ENCODE peak calls at places on chromosomes 2 and 18, in eight cellular contexts. One of them, this sample, is unnamed.
A peak's percentile ranks its signal among the peaks of the same experiment; 100 is the strongest.

GRCh38 chr2:233764761-233765160 is 4.7 kb downstream of the UGT1A1 start:
- DNase-seq in IMR-90: peak; percentile 11
- DNase-seq in MCF 10A: no peak
- DNase-seq in RWPE1: no peak
- DNase-seq in astrocyte of the spinal cord: no peak
- DNase-seq in lower leg skin: no peak
- DNase-seq in CD4-positive, alpha-beta T cell: no peak
- DNase-seq in upper lobe of right lung: no peak
- DNase-seq in this sample: no peak

GRCh38 chr2:88451647-88452150 is 794 bp downstream of the FOXI3 start:
- DNase-seq in RWPE1: no peak
- DNase-seq in IMR-90: no peak
- DNase-seq in CD4-positive, alpha-beta T cell: no peak
- DNase-seq in upper lobe of right lung: peak; percentile 65
- DNase-seq in MCF 10A: no peak
- DNase-seq in lower leg skin: no peak
- DNase-seq in astrocyte of the spinal cord: no peak
- DNase-seq in this sample: no peak

GRCh38 chr2:171553858-171554257 is 31.6 kb downstream of the CYBRD1 start:
- DNase-seq in RWPE1: no peak
- DNase-seq in MCF 10A: no peak
- DNase-seq in IMR-90: no peak
- DNase-seq in CD4-positive, alpha-beta T cell: no peak
- DNase-seq in upper lobe of right lung: no peak
- DNase-seq in astrocyte of the spinal cord: peak; percentile 15
- DNase-seq in lower leg skin: no peak
- DNase-seq in this sample: no peak

GRCh38 chr18:48580782-48581181 is 42.0 kb downstream of the CTIF start:
- DNase-seq in lower leg skin: peak; percentile 88
- DNase-seq in IMR-90: no peak
- DNase-seq in CD4-positive, alpha-beta T cell: no peak
- DNase-seq in astrocyte of the spinal cord: no peak
- DNase-seq in upper lobe of right lung: no peak
- DNase-seq in MCF 10A: peak; percentile 54
- DNase-seq in RWPE1: no peak
- DNase-seq in this sample: no peak

GRCh38 chr2:100563407-100564247 is 834 bp downstream of the PDCL3 start:
- DNase-seq in lower leg skin: no peak
- DNase-seq in IMR-90: no peak
- DNase-seq in CD4-positive, alpha-beta T cell: no peak
- DNase-seq in MCF 10A: peak; percentile 5
- DNase-seq in RWPE1: no peak
- DNase-seq in upper lobe of right lung: no peak
- DNase-seq in astrocyte of the spinal cord: no peak
- DNase-seq in this sample: no peak

GRCh38 chr2:101617188-101617587 is 80.3 kb upstream of the MAP4K4 start:
- DNase-seq in lower leg skin: no peak
- DNase-seq in CD4-positive, alpha-beta T cell: no peak
- DNase-seq in IMR-90: peak; percentile 89
- DNase-seq in MCF 10A: peak; percentile 53
- DNase-seq in RWPE1: no peak
- DNase-seq in upper lobe of right lung: no peak
- DNase-seq in astrocyte of the spinal cord: peak; percentile 85
- DNase-seq in this sample: no peak

GRCh38 chr2:15772196-15772595 is 168.2 kb upstream of the MYCN start:
- DNase-seq in lower leg skin: no peak
- DNase-seq in MCF 10A: no peak
- DNase-seq in CD4-positive, alpha-beta T cell: no peak
- DNase-seq in upper lobe of right lung: no peak
- DNase-seq in astrocyte of the spinal cord: no peak
- DNase-seq in IMR-90: no peak
- DNase-seq in RWPE1: no peak
- DNase-seq in this sample: no peak

GRCh38 chr18:50447952-50448351 is 73.1 kb downstream of the SKA1 start:
- DNase-seq in CD4-positive, alpha-beta T cell: no peak
- DNase-seq in MCF 10A: no peak
- DNase-seq in RWPE1: no peak
- DNase-seq in lower leg skin: no peak
- DNase-seq in upper lobe of right lung: no peak
- DNase-seq in IMR-90: no peak
- DNase-seq in astrocyte of the spinal cord: no peak
- DNase-seq in this sample: no peak

GRCh38 chr2:120299024-120299423 is 46.4 kb downstream of the RALB start:
- DNase-seq in IMR-90: no peak
- DNase-seq in lower leg skin: no peak
- DNase-seq in astrocyte of the spinal cord: no peak
- DNase-seq in MCF 10A: no peak
- DNase-seq in RWPE1: no peak
- DNase-seq in upper lobe of right lung: no peak
- DNase-seq in CD4-positive, alpha-beta T cell: no peak
- DNase-seq in this sample: no peak

GRCh38 chr2:63819765-63820717 is 21.7 kb upstream of the UGP2 start:
- DNase-seq in upper lobe of right lung: no peak
- DNase-seq in CD4-positive, alpha-beta T cell: no peak
- DNase-seq in astrocyte of the spinal cord: no peak
- DNase-seq in RWPE1: no peak
- DNase-seq in IMR-90: peak; percentile 61
- DNase-seq in MCF 10A: no peak
- DNase-seq in lower leg skin: no peak
- DNase-seq in this sample: no peak

GRCh38 chr2:29657674-29658073 is 263.7 kb downstream of the ALK start:
- DNase-seq in IMR-90: no peak
- DNase-seq in upper lobe of right lung: no peak
- DNase-seq in lower leg skin: no peak
- DNase-seq in CD4-positive, alpha-beta T cell: no peak
- DNase-seq in MCF 10A: no peak
- DNase-seq in RWPE1: no peak
- DNase-seq in astrocyte of the spinal cord: no peak
- DNase-seq in this sample: no peak

GRCh38 chr2:226048625-226049024 is 649.1 kb downstream of the NYAP2 start:
- DNase-seq in RWPE1: peak; percentile 49
- DNase-seq in lower leg skin: no peak
- DNase-seq in MCF 10A: peak; percentile 49
- DNase-seq in upper lobe of right lung: no peak
- DNase-seq in astrocyte of the spinal cord: peak; percentile 96
- DNase-seq in CD4-positive, alpha-beta T cell: no peak
- DNase-seq in IMR-90: peak; percentile 91
- DNase-seq in this sample: no peak

GRCh38 chr2:202932425-202933138 is 20.5 kb downstream of the CARF start:
- DNase-seq in IMR-90: peak; percentile 75
- DNase-seq in CD4-positive, alpha-beta T cell: no peak
- DNase-seq in lower leg skin: no peak
- DNase-seq in upper lobe of right lung: no peak
- DNase-seq in astrocyte of the spinal cord: peak; percentile 29
- DNase-seq in MCF 10A: peak; percentile 90
- DNase-seq in RWPE1: peak; percentile 60
- DNase-seq in this sample: no peak

GRCh38 chr2:85433511-85434089 is 15.1 kb downstream of the SH2D6 start:
- DNase-seq in MCF 10A: peak; percentile 96
- DNase-seq in CD4-positive, alpha-beta T cell: no peak
- DNase-seq in astrocyte of the spinal cord: peak; percentile 97
- DNase-seq in RWPE1: peak; percentile 82
- DNase-seq in upper lobe of right lung: peak; percentile 75
- DNase-seq in lower leg skin: peak; percentile 96
- DNase-seq in IMR-90: peak; percentile 96
- DNase-seq in this sample: no peak

GRCh38 chr2:149743842-149744468 is 156.4 kb upstream of the MMADHC start:
- DNase-seq in astrocyte of the spinal cord: peak; percentile 89
- DNase-seq in RWPE1: peak; percentile 66
- DNase-seq in upper lobe of right lung: no peak
- DNase-seq in IMR-90: peak; percentile 97
- DNase-seq in CD4-positive, alpha-beta T cell: no peak
- DNase-seq in MCF 10A: peak; percentile 75
- DNase-seq in lower leg skin: no peak
- DNase-seq in this sample: no peak

GRCh38 chr2:170475878-170476277 is 239.3 kb upstream of the SP5 start:
- DNase-seq in astrocyte of the spinal cord: no peak
- DNase-seq in IMR-90: no peak
- DNase-seq in MCF 10A: no peak
- DNase-seq in CD4-positive, alpha-beta T cell: no peak
- DNase-seq in RWPE1: no peak
- DNase-seq in lower leg skin: no peak
- DNase-seq in upper lobe of right lung: no peak
- DNase-seq in this sample: no peak

GRCh38 chr18:38241736-38242135 is 676.1 kb upstream of the CELF4 start:
- DNase-seq in MCF 10A: peak; percentile 29
- DNase-seq in RWPE1: no peak
- DNase-seq in astrocyte of the spinal cord: peak; percentile 75
- DNase-seq in IMR-90: no peak
- DNase-seq in CD4-positive, alpha-beta T cell: no peak
- DNase-seq in lower leg skin: no peak
- DNase-seq in upper lobe of right lung: no peak
- DNase-seq in this sample: no peak

GRCh38 chr2:70921839-70922590 is 13.7 kb upstream of the ATP6V1B1 start:
- DNase-seq in CD4-positive, alpha-beta T cell: no peak
- DNase-seq in MCF 10A: no peak
- DNase-seq in astrocyte of the spinal cord: no peak
- DNase-seq in IMR-90: peak; percentile 33
- DNase-seq in RWPE1: no peak
- DNase-seq in upper lobe of right lung: no peak
- DNase-seq in lower leg skin: peak; percentile 70
- DNase-seq in this sample: no peak

GRCh38 chr2:156452971-156453370 is 16.8 kb downstream of the GPD2 start:
- DNase-seq in IMR-90: no peak
- DNase-seq in CD4-positive, alpha-beta T cell: no peak
- DNase-seq in lower leg skin: no peak
- DNase-seq in astrocyte of the spinal cord: peak; percentile 59
- DNase-seq in upper lobe of right lung: no peak
- DNase-seq in RWPE1: no peak
- DNase-seq in MCF 10A: no peak
- DNase-seq in this sample: no peak

GRCh38 chr2:636649-637405 is 40.4 kb downstream of the TMEM18 start:
- DNase-seq in IMR-90: peak; percentile 31
- DNase-seq in CD4-positive, alpha-beta T cell: peak; percentile 44
- DNase-seq in astrocyte of the spinal cord: peak; percentile 50
- DNase-seq in RWPE1: peak; percentile 67
- DNase-seq in lower leg skin: peak; percentile 96
- DNase-seq in MCF 10A: peak; percentile 72
- DNase-seq in upper lobe of right lung: peak; percentile 85
- DNase-seq in this sample: peak; percentile 22

GRCh38 chr2:153834662-153835061 is 37.1 kb upstream of the GALNT13 start:
- DNase-seq in IMR-90: no peak
- DNase-seq in RWPE1: no peak
- DNase-seq in MCF 10A: no peak
- DNase-seq in astrocyte of the spinal cord: no peak
- DNase-seq in lower leg skin: no peak
- DNase-seq in upper lobe of right lung: no peak
- DNase-seq in CD4-positive, alpha-beta T cell: no peak
- DNase-seq in this sample: no peak

DNA sequence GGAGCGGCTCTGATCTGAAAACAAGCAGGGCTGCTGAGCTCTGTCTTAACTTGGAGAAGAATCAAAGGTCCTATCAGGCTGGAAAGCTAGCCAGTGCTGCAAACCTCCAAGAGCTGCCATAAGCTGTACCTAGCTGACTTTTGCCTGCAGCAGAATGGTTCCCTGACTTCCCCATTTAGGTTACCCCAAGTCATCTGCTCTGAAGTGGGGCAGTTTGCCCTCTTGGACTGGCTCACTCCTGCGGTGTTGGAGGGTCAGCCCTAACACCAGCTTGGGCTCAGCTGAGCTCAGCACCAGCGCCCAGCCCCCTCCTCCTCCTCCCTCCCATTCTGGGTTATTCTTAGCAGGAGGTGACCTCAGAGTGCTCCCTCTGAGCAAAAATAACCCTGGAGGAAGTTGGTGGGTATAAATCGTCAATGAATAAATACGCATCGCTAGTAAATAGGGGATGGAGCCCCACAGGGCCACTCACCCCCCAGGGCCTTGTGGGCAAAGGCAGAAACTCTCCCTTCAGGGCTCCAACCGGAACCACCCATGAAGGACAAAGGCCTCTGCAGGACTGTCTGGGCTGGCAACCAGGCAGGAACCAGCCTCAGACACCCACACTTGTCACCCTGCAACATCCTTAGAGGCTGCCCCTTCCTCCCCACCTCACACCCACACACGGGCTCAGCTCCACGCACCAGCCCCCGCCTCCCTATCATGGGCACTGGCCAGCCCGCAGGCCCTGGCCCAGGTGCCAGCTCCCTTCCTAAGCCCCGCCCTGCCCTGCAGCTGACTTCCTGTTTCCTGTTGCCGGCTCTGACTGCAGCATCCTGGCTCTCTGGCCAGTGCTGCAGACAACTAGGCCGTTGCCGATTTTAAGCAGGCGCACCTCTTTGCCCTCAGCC is 46.9 kb downstream of the DNMT3A start:
- DNase-seq in upper lobe of right lung: peak; percentile 89
- DNase-seq in astrocyte of the spinal cord: peak; percentile 35
- DNase-seq in MCF 10A: peak; percentile 26
- DNase-seq in RWPE1: peak; percentile 39
- DNase-seq in lower leg skin: peak; percentile 94
- DNase-seq in IMR-90: peak; percentile 24
- DNase-seq in CD4-positive, alpha-beta T cell: peak; percentile 81
- DNase-seq in this sample: no peak
- TF ChIP-seq CTCF in upper lobe of right lung: no peak
- TF ChIP-seq CTCF in astrocyte of the spinal cord: no peak
- TF ChIP-seq CTCF in MCF 10A: no peak
- TF ChIP-seq CTCF in RWPE1: no peak
- TF ChIP-seq CTCF in lower leg skin: no peak
- TF ChIP-seq CTCF in IMR-90: no peak
- TF ChIP-seq CTCF in CD4-positive, alpha-beta T cell: no peak
- TF ChIP-seq CTCF in this sample: no peak

GRCh38 chr2:39696838-39697237 is 31.1 kb downstream of the TMEM178A start:
- DNase-seq in MCF 10A: peak; percentile 25
- DNase-seq in IMR-90: peak; percentile 87
- DNase-seq in lower leg skin: no peak
- DNase-seq in RWPE1: peak; percentile 14
- DNase-seq in CD4-positive, alpha-beta T cell: no peak
- DNase-seq in astrocyte of the spinal cord: peak; percentile 85
- DNase-seq in upper lobe of right lung: no peak
- DNase-seq in this sample: no peak
- TF ChIP-seq CTCF in MCF 10A: peak; percentile 45
- TF ChIP-seq CTCF in IMR-90: peak; percentile 60
- TF ChIP-seq CTCF in lower leg skin: no peak
- TF ChIP-seq CTCF in RWPE1: peak; percentile 12
- TF ChIP-seq CTCF in CD4-positive, alpha-beta T cell: no peak
- TF ChIP-seq CTCF in astrocyte of the spinal cord: peak; percentile 32
- TF ChIP-seq CTCF in upper lobe of right lung: peak; percentile 31
- TF ChIP-seq CTCF in this sample: peak; percentile 8

GRCh38 chr2:135741395-135742306 is at the start of gene UBXN4:
- DNase-seq in astrocyte of the spinal cord: peak; percentile 100
- DNase-seq in MCF 10A: peak; percentile 99
- DNase-seq in lower leg skin: peak; percentile 99
- DNase-seq in upper lobe of right lung: peak; percentile 99
- DNase-seq in RWPE1: peak; percentile 94
- DNase-seq in IMR-90: peak; percentile 99
- DNase-seq in CD4-positive, alpha-beta T cell: peak; percentile 93
- DNase-seq in this sample: peak; percentile 94
- TF ChIP-seq CTCF in astrocyte of the spinal cord: peak; percentile 45
- TF ChIP-seq CTCF in MCF 10A: peak; percentile 30
- TF ChIP-seq CTCF in lower leg skin: no peak
- TF ChIP-seq CTCF in upper lobe of right lung: peak; percentile 52
- TF ChIP-seq CTCF in RWPE1: peak; percentile 49
- TF ChIP-seq CTCF in IMR-90: peak; percentile 54
- TF ChIP-seq CTCF in CD4-positive, alpha-beta T cell: peak; percentile 17
- TF ChIP-seq CTCF in this sample: peak; percentile 62

DNA sequence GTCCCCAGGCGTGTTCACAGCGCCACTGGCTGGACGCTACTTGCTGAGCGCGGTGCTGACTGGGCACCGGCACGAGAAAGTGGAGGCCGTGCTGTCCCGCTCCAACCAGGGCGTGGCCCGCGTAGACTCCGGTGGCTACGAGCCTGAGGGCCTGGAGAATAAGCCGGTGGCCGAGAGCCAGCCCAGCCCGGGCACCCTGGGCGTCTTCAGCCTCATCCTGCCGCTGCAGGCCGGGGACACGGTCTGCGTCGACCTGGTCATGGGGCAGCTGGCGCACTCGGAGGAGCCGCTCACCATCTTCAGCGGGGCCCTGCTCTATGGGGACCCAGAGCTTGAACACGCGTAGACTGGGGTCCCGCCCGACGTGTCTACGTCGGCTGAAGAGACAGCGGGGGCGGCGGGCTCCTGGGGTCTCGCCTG is 892 bp upstream of the KHK start:
- DNase-seq in IMR-90: peak; percentile 45
- DNase-seq in CD4-positive, alpha-beta T cell: peak; percentile 17
- DNase-seq in upper lobe of right lung: peak; percentile 91
- DNase-seq in MCF 10A: peak; percentile 72
- DNase-seq in RWPE1: peak; percentile 45
- DNase-seq in astrocyte of the spinal cord: peak; percentile 70
- DNase-seq in lower leg skin: peak; percentile 97
- DNase-seq in this sample: no peak
- TF ChIP-seq CTCF in IMR-90: peak; percentile 40
- TF ChIP-seq CTCF in CD4-positive, alpha-beta T cell: no peak
- TF ChIP-seq CTCF in upper lobe of right lung: peak; percentile 48
- TF ChIP-seq CTCF in MCF 10A: no peak
- TF ChIP-seq CTCF in RWPE1: peak; percentile 55
- TF ChIP-seq CTCF in astrocyte of the spinal cord: peak; percentile 56
- TF ChIP-seq CTCF in lower leg skin: no peak
- TF ChIP-seq CTCF in this sample: peak; percentile 34

This sample was measured in LNCaP clone FGC.